ENCODE peak calls at places on chromosomes 3 and 15, in nine cellular contexts. N is ecto neural progenitor cell; D is stimulated activated CD4-positive, alpha-beta T cell treated with anti-CD3 and anti-CD28 coated beads, TNF-alpha, amount 100 ng/mL, for 4 hours; Z is NCI-H2081; M is RWPE1; U is Right ventricle myocardium superior; B is cardiac fibroblast; W is Calu3; L is AG08395. Y is an unnamed sample.

GRCh38 chr3:82999777-83000176 is 1238.3 kb upstream of the GBE1 start:
- DNase-seq in Z (no peak), L (no peak), M (no peak), B (no peak), N (no peak), W (no peak), D (no peak), U (no peak), Y (no peak)

GRCh38 chr15:39770748-39771689 is 11.6 kb downstream of the FSIP1 start:
- DNase-seq in L (peak), N (no peak), W (no peak), U (no peak), B (peak), M (no peak), Z (no peak), D (no peak), Y (no peak)

GRCh38 chr3:160225181-160226025 is at the start of gene C3orf80:
- DNase-seq in B (peak), Z (peak), W (peak), M (peak), D (no peak), N (peak), L (peak), U (peak), Y (peak)

GRCh38 chr3:149547954-149548728 is 73.6 kb downstream of the TM4SF4 start:
- DNase-seq in M (peak), B (peak), N (no peak), U (no peak), L (peak), Z (no peak), W (peak), D (no peak), Y (no peak)

GRCh38 chr3:50166309-50167019 is 11.3 kb downstream of the SEMA3F start:
- DNase-seq in N (no peak), B (no peak), M (no peak), U (no peak), D (no peak), W (no peak), Z (no peak), L (no peak), Y (no peak)

GRCh38 chr3:62373714-62374333 is 474 bp upstream of the FEZF2 start:
- DNase-seq in Z (no peak), L (no peak), W (no peak), B (no peak), U (no peak), M (no peak), N (peak), D (no peak), Y (no peak)

GRCh38 chr3:178631950-178632349 is 95.7 kb downstream of the KCNMB2 start:
- DNase-seq in Z (peak), N (no peak), L (no peak), D (no peak), M (no peak), W (no peak), U (no peak), B (no peak), Y (no peak)

GRCh38 chr3:179955798-179956197 is 80.9 kb downstream of the PEX5L start:
- DNase-seq in W (no peak), N (no peak), Z (no peak), B (no peak), L (no peak), D (no peak), M (no peak), U (no peak), Y (no peak)

GRCh38 chr3:73074681-73075305 is 13.3 kb downstream of the EBLN2 start:
- DNase-seq in W (no peak), N (no peak), M (no peak), U (no peak), Z (no peak), L (peak), B (no peak), D (no peak), Y (no peak)

GRCh38 chr3:105970283-105970682 is 101.5 kb upstream of the CBLB start:
- DNase-seq in N (no peak), L (peak), Z (no peak), M (peak), U (no peak), W (no peak), D (no peak), B (peak), Y (no peak)

GRCh38 chr3:30186741-30187219 is 419.6 kb upstream of the TGFBR2 start:
- DNase-seq in N (no peak), Z (no peak), W (no peak), D (no peak), U (no peak), B (no peak), M (no peak), L (no peak), Y (no peak)

GRCh38 chr3:197309528-197310361 is 11.3 kb upstream of the DLG1 start:
- DNase-seq in B (peak), W (peak), L (peak), D (no peak), U (no peak), M (peak), N (no peak), Z (no peak), Y (peak)

GRCh38 chr3:106399773-106400172 is 531.0 kb upstream of the CBLB start:
- DNase-seq in U (no peak), N (peak), M (no peak), W (no peak), L (no peak), B (no peak), Z (no peak), D (no peak), Y (no peak)

GRCh38 chr3:108180214-108180613 is 42.0 kb downstream of the IFT57 start:
- DNase-seq in N (no peak), U (no peak), Z (peak), L (peak), M (peak), B (peak), D (no peak), W (no peak), Y (no peak)

GRCh38 chr15:39609166-39609918 is 28.5 kb downstream of the THBS1 start:
- DNase-seq in Z (no peak), W (no peak), B (no peak), D (no peak), N (no peak), U (no peak), M (no peak), L (no peak), Y (no peak)

GRCh38 chr3:148955544-148956346 is 35.6 kb upstream of the GYG1 start:
- DNase-seq in B (peak), Z (peak), W (peak), L (peak), D (no peak), U (no peak), M (peak), N (no peak), Y (peak)

GRCh38 chr3:87136066-87136596 is 91.0 kb upstream of the CHMP2B start:
- DNase-seq in Z (no peak), L (no peak), U (no peak), B (no peak), W (no peak), M (no peak), N (no peak), D (no peak), Y (no peak)

GRCh38 chr3:14795996-14796395 is 22.8 kb upstream of the FGD5 start:
- DNase-seq in B (no peak), M (no peak), Z (no peak), L (no peak), W (no peak), U (no peak), N (no peak), D (no peak), Y (no peak)

GRCh38 chr15:27514526-27514925 is 543.5 kb downstream of the GABRG3 start:
- DNase-seq in U (no peak), D (no peak), N (no peak), W (no peak), L (no peak), B (no peak), Z (no peak), M (no peak), Y (peak)

GRCh38 chr15:91561371-91562100 is 292.0 kb upstream of the SLCO3A1 start:
- DNase-seq in W (peak), L (peak), D (no peak), N (no peak), Z (no peak), M (peak), U (no peak), B (peak), Y (peak)

GRCh38 chr15:88624971-88625290 is 3.8 kb downstream of the AEN start:
- DNase-seq in Z (no peak), U (no peak), B (no peak), W (no peak), D (no peak), L (no peak), N (no peak), M (no peak), Y (no peak)

GRCh38 chr3:153138267-153139210 is 23.5 kb upstream of the RAP2B start:
- DNase-seq in W (peak), U (peak), L (peak), Z (no peak), B (peak), D (no peak), M (peak), N (no peak), Y (peak)

GRCh38 chr3:123392871-123393620 is 55.8 kb downstream of the ADCY5 start:
- DNase-seq in L (no peak), U (no peak), M (no peak), Z (no peak), B (no peak), W (no peak), N (no peak), D (no peak), Y (no peak)

GRCh38 chr15:40845511-40846284 is 1.9 kb downstream of the SPINT1 start:
- DNase-seq in M (peak), B (no peak), Z (peak), L (no peak), D (no peak), N (no peak), U (no peak), W (peak), Y (peak)

GRCh38 chr3:43055806-43056770 is 49.8 kb downstream of the POMGNT2 start:
- DNase-seq in N (no peak), D (no peak), W (no peak), M (no peak), B (no peak), Z (no peak), L (no peak), U (no peak), Y (no peak)

GRCh38 chr3:126526668-126527005 is 2.7 kb downstream of the CHST13 start:
- DNase-seq in M (no peak), L (no peak), B (no peak), U (peak), D (no peak), Z (no peak), W (no peak), N (no peak), Y (no peak)

GRCh38 chr15:53072077-53072476 is 281.9 kb upstream of the ONECUT1 start:
- DNase-seq in B (peak), W (peak), D (no peak), L (no peak), M (peak), N (peak), U (no peak), Z (no peak), Y (peak)

Y was measured in SW480.